ENCODE peak calls at places on chromosomes 1 and 21, in seven cellular contexts. B is right lobe of liver, T is lung, D is OCI-LY7, Q is A549, M is GM06990, I is SK-N-SH. X is an unnamed sample.

GRCh38 chr1:99527545-99527944 is 118.4 kb upstream of the PALMD start:
- DNase-seq in D (no peak), Q (no peak), T (no peak), B (no peak), I (no peak), M (no peak), X (no peak)

GRCh38 chr1:20494609-20495311 is 8.8 kb upstream of the CAMK2N1 start:
- DNase-seq in M (no peak), I (no peak), B (no peak), Q (no peak), D (no peak), T (no peak), X (no peak)

GRCh38 chr1:107529511-107530149 is 388.8 kb downstream of the NTNG1 start:
- DNase-seq in B (no peak), Q (peak), T (no peak), D (peak), I (peak), M (no peak), X (peak)

GRCh38 chr21:46585191-46585953 is 19.5 kb downstream of the S100B start:
- DNase-seq in I (no peak), B (no peak), T (no peak), M (no peak), D (peak), Q (no peak), X (no peak)

GRCh38 chr1:181655756-181656155 is 172.4 kb downstream of the CACNA1E start:
- DNase-seq in B (no peak), Q (no peak), T (no peak), I (no peak), M (no peak), D (no peak), X (no peak)

GRCh38 chr1:59415286-59415850 is 118.5 kb downstream of the FGGY start:
- DNase-seq in T (no peak), D (no peak), B (no peak), M (no peak), Q (no peak), I (no peak), X (no peak)

GRCh38 chr1:53585116-53585515 is 125.9 kb downstream of the DMRTB1 start:
- DNase-seq in B (peak), I (no peak), D (peak), T (no peak), Q (no peak), M (no peak), X (no peak)

GRCh38 chr1:117147856-117148588 is 26.5 kb upstream of the TRIM45 start:
- DNase-seq in I (no peak), D (no peak), Q (peak), T (no peak), B (no peak), M (no peak), X (no peak)

GRCh38 chr1:236214761-236215160 is 67.0 kb downstream of the ERO1B start:
- DNase-seq in T (no peak), D (no peak), B (no peak), Q (no peak), M (no peak), I (no peak), X (no peak)

GRCh38 chr1:248373761-248374160 is 1.8 kb upstream of the OR2T6 start:
- DNase-seq in Q (no peak), B (no peak), T (no peak), I (no peak), D (no peak), M (no peak), X (no peak)

GRCh38 chr1:53550201-53550741 is 91.1 kb downstream of the DMRTB1 start:
- DNase-seq in D (no peak), M (no peak), B (peak), T (no peak), Q (no peak), I (peak), X (no peak)

GRCh38 chr1:40395211-40396175 is 22.0 kb downstream of the SMAP2 start:
- DNase-seq in I (no peak), T (no peak), M (no peak), D (no peak), Q (no peak), B (no peak), X (no peak)

GRCh38 chr1:185565314-185565713 is 168.9 kb upstream of the HMCN1 start:
- DNase-seq in Q (peak), I (no peak), B (no peak), D (no peak), T (no peak), M (no peak), X (no peak)

GRCh38 chr1:43021547-43022474 is 63.1 kb upstream of the SLC2A1 start:
- DNase-seq in I (no peak), T (no peak), Q (no peak), D (no peak), M (no peak), B (no peak), X (no peak)

GRCh38 chr1:19463204-19463803 is 22.0 kb downstream of the CAPZB start:
- DNase-seq in M (no peak), D (peak), B (no peak), T (no peak), Q (no peak), I (no peak), X (peak)

GRCh38 chr1:114274621-114275317 is 121.1 kb upstream of the SYT6 start:
- DNase-seq in Q (no peak), B (no peak), T (no peak), I (no peak), M (no peak), D (no peak), X (no peak)

GRCh38 chr1:245591346-245592082 is 436.7 kb downstream of the KIF26B start:
- DNase-seq in B (no peak), Q (no peak), I (peak), T (no peak), M (no peak), D (no peak), X (no peak)

GRCh38 chr1:66182551-66183178 is 351.3 kb upstream of the SGIP1 start:
- DNase-seq in T (no peak), B (no peak), D (no peak), I (peak), Q (peak), M (no peak), X (no peak)

GRCh38 chr21:41960386-41960785 is 6.6 kb upstream of the C2CD2 start:
- DNase-seq in Q (no peak), B (no peak), I (no peak), T (no peak), D (no peak), M (no peak), X (no peak)

GRCh38 chr1:184861755-184862336 is 107.2 kb upstream of the EDEM3 start:
- DNase-seq in B (no peak), I (no peak), M (no peak), Q (no peak), D (no peak), T (no peak), X (no peak)

GRCh38 chr1:179293340-179294327 is at the start of gene SOAT1:
- DNase-seq in D (peak), M (peak), B (peak), T (peak), Q (peak), I (peak), X (peak)
- TF ChIP-seq CTCF in D (peak), M (peak), B (peak), T (no peak), Q (no peak), I (peak), X (no peak)

DNA sequence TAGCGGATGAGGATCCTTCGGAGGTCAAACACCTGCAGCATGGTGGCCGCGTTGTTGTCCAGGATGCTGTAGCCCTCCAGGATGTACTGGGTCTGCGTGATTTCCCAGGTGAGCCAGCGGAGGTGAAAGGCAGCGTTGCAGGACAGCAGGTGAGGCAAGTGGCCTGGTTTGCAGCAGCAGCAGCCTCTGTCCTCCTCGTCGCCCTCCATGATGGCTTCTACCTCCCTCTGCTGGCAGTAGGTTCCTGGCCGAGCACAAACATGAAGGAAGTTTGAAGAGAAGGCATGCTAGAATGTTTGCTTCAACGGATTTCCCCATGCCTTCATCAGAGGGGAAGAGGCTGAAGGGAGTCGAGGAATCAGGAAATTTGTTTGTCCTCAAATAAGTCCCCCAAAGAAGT is 74.7 kb downstream of the NTPCR start:
- DNase-seq in I (peak), T (no peak), D (peak), Q (peak), M (no peak), B (peak), X (peak)
- TF ChIP-seq CTCF in I (peak), T (peak), D (peak), Q (peak), M (peak), B (peak), X (peak)

DNA sequence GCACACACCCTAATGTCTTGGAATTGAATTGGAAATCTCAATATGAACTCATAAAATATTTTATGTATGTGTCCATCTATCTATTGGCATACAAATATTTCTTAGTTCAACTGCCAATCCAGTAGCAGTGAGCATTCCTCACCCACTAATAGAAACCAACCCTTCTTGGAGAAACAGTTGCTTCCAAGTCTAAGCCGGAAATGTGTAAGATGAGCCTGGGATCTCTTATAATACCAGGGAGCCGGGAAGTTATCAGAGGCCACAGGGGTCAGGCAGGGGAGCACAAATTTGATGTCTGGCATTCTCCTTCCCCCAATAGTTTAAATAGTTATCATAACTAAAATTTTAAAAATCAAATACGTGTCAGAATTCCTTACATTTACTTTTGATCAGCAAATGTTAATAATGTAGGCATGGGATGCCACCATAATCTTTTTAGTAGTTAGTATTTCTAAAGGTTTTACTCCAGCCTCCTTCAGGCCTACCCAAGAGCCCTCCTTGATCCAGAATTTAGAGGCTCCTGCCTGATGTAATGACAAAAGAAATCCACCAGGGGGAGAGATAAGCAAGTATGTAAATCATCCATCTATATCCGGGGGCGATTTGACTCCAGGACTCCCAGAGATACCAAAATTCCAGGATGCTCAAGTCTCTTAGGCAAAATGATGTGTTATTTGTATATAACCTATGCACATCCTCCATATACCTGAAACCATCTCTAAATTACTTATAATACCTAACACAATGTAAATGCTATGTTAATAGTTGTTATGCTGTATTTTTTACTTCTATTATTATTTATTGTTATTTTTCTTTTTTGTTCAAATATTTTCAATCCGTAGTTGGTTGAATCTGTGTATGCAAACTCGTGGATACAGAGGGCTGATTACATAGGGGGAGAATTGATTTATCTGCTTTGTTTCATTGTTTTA is 218.7 kb upstream of the COA6 start:
- DNase-seq in T (no peak), Q (peak), M (no peak), I (peak), B (no peak), D (peak), X (peak)
- TF ChIP-seq CTCF in T (peak), Q (peak), M (peak), I (peak), B (peak), D (peak), X (peak)

DNA sequence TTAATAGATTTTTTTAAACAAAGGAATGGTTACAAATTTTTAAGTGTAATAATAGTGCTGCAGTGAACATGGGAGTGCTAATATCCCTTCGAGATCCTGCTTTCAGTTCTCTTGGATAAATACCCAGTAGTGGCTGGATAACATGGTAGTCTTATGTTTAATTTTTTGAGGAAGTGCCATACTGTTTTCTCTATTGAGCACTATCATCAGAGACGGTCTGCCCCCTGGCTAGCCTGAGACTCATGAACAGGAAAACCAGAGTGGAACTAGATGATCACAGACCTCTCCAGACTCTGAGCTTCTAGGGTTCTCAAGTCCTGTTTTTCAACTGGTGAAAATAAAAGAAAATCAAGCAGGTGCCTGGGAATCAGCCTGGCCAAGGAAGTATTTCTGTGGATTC is 97.3 kb upstream of the MARK1 start:
- DNase-seq in Q (no peak), M (no peak), D (no peak), T (no peak), B (no peak), I (no peak), X (no peak)
- TF ChIP-seq CTCF in Q (no peak), M (no peak), D (no peak), T (no peak), B (no peak), I (no peak), X (no peak)

DNA sequence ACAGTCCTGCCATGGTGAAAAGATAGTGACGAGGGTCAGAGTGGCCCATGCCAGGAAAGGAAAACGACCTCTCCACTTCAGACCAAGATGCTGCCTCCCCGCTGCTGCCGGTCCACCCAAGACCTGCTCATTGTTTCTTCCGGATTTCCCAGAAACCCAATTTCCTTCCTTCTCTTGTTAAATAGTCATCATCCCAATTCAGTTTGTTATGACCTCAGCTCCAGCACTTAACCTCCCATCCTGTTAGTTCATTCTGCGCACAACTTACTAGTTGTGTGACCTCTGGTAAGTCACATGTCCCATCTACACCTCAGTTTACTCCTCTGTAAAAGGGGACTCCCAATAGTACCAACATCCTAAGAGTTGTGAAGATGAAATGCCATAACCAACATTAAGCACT is 29.9 kb upstream of the PPP1R15B start:
- DNase-seq in M (no peak), I (no peak), D (no peak), Q (no peak), B (no peak), T (no peak), X (no peak)
- TF ChIP-seq CTCF in M (no peak), I (no peak), D (no peak), Q (no peak), B (no peak), T (no peak), X (no peak)

GRCh38 chr1:161763522-161764098 is 2.5 kb upstream of the ATF6 start:
- DNase-seq in T (no peak), Q (peak), D (peak), I (peak), B (no peak), M (no peak), X (no peak)
- TF ChIP-seq CTCF in T (no peak), Q (peak), D (peak), I (peak), B (peak), M (peak), X (peak)

DNA sequence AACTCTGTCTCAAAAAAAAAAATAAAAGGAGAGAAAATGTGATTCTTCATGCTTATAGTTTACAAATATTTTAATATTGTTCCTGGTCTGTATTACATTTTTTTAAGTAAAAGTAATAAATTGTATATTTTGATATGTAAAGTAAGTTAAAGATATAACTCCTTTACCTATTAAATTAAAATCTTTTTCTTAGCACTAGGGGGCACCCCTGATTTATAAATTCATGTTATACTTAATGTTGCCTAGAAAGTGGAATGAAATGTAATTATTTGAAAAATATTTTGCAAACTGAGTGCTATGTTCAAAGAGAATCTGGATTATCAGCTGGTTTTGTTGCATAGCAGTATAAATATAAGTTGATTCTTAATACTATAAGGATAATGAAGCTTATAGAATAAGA is 49.2 kb downstream of the RALGPS2 start:
- DNase-seq in M (no peak), I (peak), B (no peak), Q (peak), T (no peak), D (peak), X (peak)
- TF ChIP-seq CTCF in M (no peak), I (peak), B (peak), Q (peak), T (peak), D (peak), X (no peak)

GRCh38 chr1:109619655-109620395 is at the start of gene AMPD2:
- DNase-seq in B (peak), D (peak), I (peak), M (peak), T (peak), Q (peak), X (peak)

GRCh38 chr1:109621402-109622101 is 1.9 kb downstream of the AMPD2 start:
- DNase-seq in D (no peak), I (no peak), Q (no peak), M (no peak), T (no peak), B (no peak), X (peak)

GRCh38 chr1:109620396-109620817 is 770 bp downstream of the AMPD2 start:
- DNase-seq in D (no peak), Q (peak), T (no peak), B (no peak), I (peak), M (no peak), X (no peak)

GRCh38 chr1:109622103-109622892 is 2.7 kb downstream of the AMPD2 start:
- DNase-seq in B (no peak), I (no peak), M (no peak), D (no peak), T (no peak), Q (no peak), X (peak)

DNA sequence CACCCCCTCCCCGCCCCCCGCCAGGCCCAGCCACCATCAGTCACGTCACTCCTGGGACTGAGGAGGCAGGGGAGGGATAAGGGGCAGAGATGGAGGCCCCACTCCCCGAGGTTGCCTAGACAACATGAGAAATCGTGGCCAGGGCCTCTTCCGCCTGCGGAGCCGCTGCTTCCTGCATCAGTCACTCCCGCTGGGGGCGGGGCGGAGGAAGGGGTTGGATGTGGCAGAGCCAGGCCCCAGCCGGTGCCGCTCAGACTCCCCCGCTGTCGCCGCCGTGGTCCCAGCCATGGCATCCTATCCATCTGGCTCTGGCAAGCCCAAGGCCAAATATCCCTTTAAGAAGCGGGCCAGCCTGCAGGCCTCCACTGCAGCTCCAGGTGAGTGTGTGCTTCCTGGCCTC is 1.3 kb downstream of the AMPD2 start:
- DNase-seq in T (peak), Q (peak), D (peak), B (peak), M (peak), I (peak), X (peak)
- TF ChIP-seq CTCF in T (no peak), Q (no peak), D (no peak), B (no peak), M (no peak), I (no peak), X (no peak)

X was measured in GM13976.